ENCODE peak calls at places on chromosomes 11 and 22, in four cellular contexts. B is BJ, Y is left ventricle myocardium inferior, P is brain microvascular endothelial cell. Z is an unnamed sample.

GRCh38 chr11:130442728-130443127 is 5.7 kb upstream of the ADAMTS15 start:
- DNase-seq in B (no peak), Y (no peak), P (no peak), Z (no peak)

GRCh38 chr11:17275376-17276235 is 933 bp upstream of the NUCB2 start:
- DNase-seq in B (no peak), Y (no peak), P (no peak), Z (no peak)

GRCh38 chr11:99522467-99523173 is 501.9 kb downstream of the CNTN5 start:
- DNase-seq in B (no peak), Y (no peak), P (no peak), Z (no peak)

GRCh38 chr22:22410121-22410520 is 98.4 kb downstream of the ZNF280B start:
- DNase-seq in B (no peak), Y (peak), P (no peak), Z (no peak)

GRCh38 chr11:3849297-3849874 is 6.1 kb upstream of the STIM1 start:
- DNase-seq in B (no peak), Y (no peak), P (peak), Z (no peak)

GRCh38 chr11:36492724-36493304 is 17.3 kb downstream of the TRAF6 start:
- DNase-seq in B (no peak), Y (no peak), P (peak), Z (no peak)

GRCh38 chr11:112584674-112585073 is 324.0 kb upstream of the PLET1 start:
- DNase-seq in B (no peak), Y (no peak), P (no peak), Z (no peak)

GRCh38 chr11:1881442-1882264 is 10.0 kb downstream of the PRR33 start:
- DNase-seq in B (no peak), Y (peak), P (no peak), Z (no peak)

GRCh38 chr22:36617694-36618522 is 85.6 kb downstream of the CACNG2 start:
- DNase-seq in B (no peak), Y (no peak), P (no peak), Z (no peak)

GRCh38 chr11:129287920-129288319 is 87.7 kb upstream of the BARX2 start:
- DNase-seq in B (no peak), Y (no peak), P (no peak), Z (no peak)

GRCh38 chr11:66032962-66033735 is 6.9 kb upstream of the CATSPER1 start:
- DNase-seq in B (no peak), Y (no peak), P (no peak), Z (no peak)

GRCh38 chr22:17972385-17973181 is 51.8 kb downstream of the MICAL3 start:
- DNase-seq in B (no peak), Y (no peak), P (peak), Z (peak)

GRCh38 chr22:49140921-49141680 is 686.6 kb downstream of the BRD1 start:
- DNase-seq in B (no peak), Y (no peak), P (no peak), Z (no peak)

GRCh38 chr11:12223771-12224536 is 113.6 kb downstream of the MICAL2 start:
- DNase-seq in B (no peak), Y (no peak), P (no peak), Z (no peak)

GRCh38 chr11:65880844-65881421 is 1.3 kb downstream of the CTSW start:
- DNase-seq in B (no peak), Y (no peak), P (no peak), Z (no peak)

GRCh38 chr11:124859171-124859570 is 6.1 kb upstream of the ROBO3 start:
- DNase-seq in B (no peak), Y (no peak), P (no peak), Z (no peak)

GRCh38 chr22:33213383-33214075 is 155.3 kb upstream of the SYN3 start:
- DNase-seq in B (no peak), Y (no peak), P (no peak), Z (no peak)

GRCh38 chr11:78339483-78339882 is 78.1 kb downstream of the GAB2 start:
- DNase-seq in B (no peak), Y (no peak), P (no peak), Z (no peak)

GRCh38 chr11:12190511-12190910 is 80.1 kb downstream of the MICAL2 start:
- DNase-seq in B (no peak), Y (no peak), P (no peak), Z (no peak)

GRCh38 chr22:45240137-45240809 is 421 bp downstream of the KIAA0930 start:
- DNase-seq in B (no peak), Y (no peak), P (no peak), Z (no peak)

GRCh38 chr11:110123003-110123402 is 29.8 kb downstream of the ZC3H12C start:
- DNase-seq in B (peak), Y (no peak), P (peak), Z (peak)

GRCh38 chr22:18998998-18999397 is 62.9 kb upstream of the PRODH start:
- DNase-seq in B (no peak), Y (no peak), P (no peak), Z (no peak)
- TF ChIP-seq CTCF in B (peak), Y (no peak), P (peak), Z (peak)

GRCh38 chr11:87849216-87849615 is 326.0 kb downstream of the RAB38 start:
- DNase-seq in B (no peak), Y (no peak), P (no peak), Z (no peak)

GRCh38 chr11:87851234-87851633 is 324.0 kb downstream of the RAB38 start:
- DNase-seq in B (peak), Y (no peak), P (peak), Z (peak)

DNA sequence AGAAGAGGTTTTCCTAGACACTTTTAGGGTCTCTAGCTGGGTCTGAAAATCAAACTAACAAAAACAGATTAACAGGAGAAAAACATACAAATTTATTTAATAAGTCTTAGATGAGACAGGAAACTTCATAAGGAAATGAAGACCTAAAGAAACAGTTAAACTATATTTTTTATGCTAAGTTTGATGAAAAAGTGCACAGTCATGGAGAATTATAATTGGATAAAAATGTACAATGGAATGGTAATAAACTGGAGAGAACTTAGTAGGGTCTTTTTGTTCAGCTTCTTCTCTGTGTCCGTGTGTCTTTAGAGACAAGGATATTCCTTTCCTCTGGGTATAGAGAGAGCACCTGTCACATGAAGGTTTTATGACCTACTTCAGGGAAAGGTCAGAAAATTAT is 323.4 kb downstream of the RAB38 start:
- DNase-seq in B (no peak), Y (no peak), P (no peak), Z (no peak)
- H3K4me3 ChIP-seq in B (no peak), Y (no peak), P (no peak), Z (no peak)

GRCh38 chr11:81007046-81007445 is 1566.2 kb upstream of the TENM4 start:
- DNase-seq in B (no peak), Y (no peak), P (peak), Z (no peak)
- TF ChIP-seq CTCF in B (no peak), Y (no peak), P (no peak), Z (peak)

GRCh38 chr22:37911273-37911672 is 5.2 kb downstream of the MICALL1 start:
- DNase-seq in B (no peak), Y (no peak), P (no peak), Z (no peak)
- H3K4me3 ChIP-seq in B (no peak), Y (no peak), P (no peak), Z (no peak)

GRCh38 chr22:37659066-37659896 is 758 bp downstream of the PDXP start:
- DNase-seq in B (no peak), Y (no peak), P (no peak), Z (no peak)

GRCh38 chr22:37662039-37662438 is 3.5 kb downstream of the PDXP start:
- DNase-seq in B (no peak), Y (no peak), P (no peak), Z (no peak)

GRCh38 chr22:37660709-37661045 is 2.2 kb downstream of the PDXP start:
- DNase-seq in B (no peak), Y (no peak), P (no peak), Z (no peak)

GRCh38 chr22:37659897-37660708 is 1.6 kb downstream of the PDXP start:
- DNase-seq in B (no peak), Y (no peak), P (no peak), Z (no peak)

DNA sequence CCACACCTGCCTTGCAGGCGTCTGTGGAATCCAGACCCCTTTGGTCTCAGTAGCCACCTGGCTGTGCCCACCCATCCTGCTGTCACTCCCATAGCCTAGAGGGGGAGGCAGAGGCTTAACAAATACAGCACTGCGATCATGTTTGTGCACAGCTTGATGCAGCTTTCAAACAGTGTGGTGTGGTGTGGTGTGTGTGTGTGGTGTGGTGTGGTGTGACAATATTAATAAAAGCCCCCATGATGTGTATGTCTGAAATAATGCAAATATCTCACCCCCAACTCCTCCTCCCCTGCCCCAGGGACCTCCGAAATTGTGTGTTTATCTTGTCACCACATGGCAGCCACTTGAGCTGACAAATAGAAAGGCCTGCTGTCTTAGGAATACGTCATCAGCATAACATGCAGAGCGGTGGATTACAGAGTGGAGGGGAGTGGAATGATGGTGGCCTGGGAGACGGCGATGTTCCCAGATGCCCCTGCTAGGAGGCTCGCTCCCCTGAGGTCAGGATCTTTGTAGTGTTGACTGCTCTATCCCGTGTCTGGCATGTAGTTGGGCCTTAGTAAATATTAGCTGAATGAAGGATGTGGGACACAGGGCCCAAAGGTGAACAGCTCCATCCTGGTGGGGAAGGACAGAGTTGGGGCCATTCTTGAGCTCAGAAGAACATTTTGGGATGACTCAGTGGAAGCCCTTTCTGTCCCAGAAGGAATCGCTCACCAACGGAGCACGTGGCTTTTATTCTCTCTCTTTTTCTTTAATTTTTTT is 2.8 kb downstream of the PDXP start:
- DNase-seq in B (no peak), Y (no peak), P (peak), Z (peak)
- TF ChIP-seq CTCF in B (peak), Y (peak), P (peak), Z (peak)